ENCODE peak calls at places on chromosomes 3 and 15, in nine cellular contexts. Q is A549, F is esophagus muscularis mucosa, Y is hepatocyte, X is tibial nerve, T is heart left ventricle, J is tibial artery, P is upper lobe of right lung, G is lower lobe of right lung. M is an unnamed sample. For H3K4me1, the result is how much of the 10 kb centered on the place peaks cover.

GRCh38 chr3:100289339-100289738 is 28.5 kb downstream of the TBC1D23 start:
- DNase-seq in Y (no peak), G (no peak), X (no peak), Q (no peak), T (no peak), P (no peak), F (no peak), J (no peak), M (no peak)

GRCh38 chr3:133745981-133746721 is at the start of gene TF:
- DNase-seq in X (no peak), Y (no peak), F (peak), P (no peak), J (no peak), G (no peak), Q (no peak), T (no peak), M (no peak)

GRCh38 chr3:15102833-15103232 is 3.9 kb upstream of the RBSN start:
- DNase-seq in Q (no peak), J (no peak), X (no peak), G (no peak), P (no peak), F (no peak), Y (no peak), T (peak), M (no peak)

GRCh38 chr3:133983576-133984560 is 45.9 kb downstream of the SLCO2A1 start:
- DNase-seq in F (no peak), Q (no peak), T (no peak), Y (no peak), X (no peak), P (no peak), J (no peak), G (no peak), M (no peak)

GRCh38 chr15:69328739-69329138 is 30.0 kb downstream of the PAQR5 start:
- DNase-seq in G (no peak), T (no peak), F (no peak), P (no peak), Q (no peak), Y (peak), X (no peak), J (no peak), M (no peak)

GRCh38 chr3:15427981-15428380 is 583 bp downstream of the EAF1 start:
- DNase-seq in Q (no peak), T (peak), X (no peak), P (no peak), Y (peak), G (no peak), F (no peak), J (no peak), M (no peak)

GRCh38 chr15:71386448-71387236 is 271.4 kb downstream of the THSD4 start:
- DNase-seq in X (no peak), F (no peak), T (no peak), Q (peak), P (no peak), J (no peak), G (no peak), Y (peak), M (no peak)

GRCh38 chr15:98160236-98160635 is 199.7 kb downstream of the ARRDC4 start:
- DNase-seq in P (no peak), Y (no peak), J (no peak), F (peak), X (no peak), G (no peak), T (no peak), Q (no peak), M (no peak)

GRCh38 chr15:95975212-95975611 is 355.3 kb upstream of the NR2F2 start:
- DNase-seq in Q (no peak), Y (no peak), P (no peak), T (no peak), F (no peak), J (no peak), X (no peak), G (no peak), M (no peak)

GRCh38 chr3:122993573-122993972 is 34.0 kb downstream of the SEMA5B start:
- DNase-seq in G (no peak), T (no peak), P (no peak), Q (no peak), Y (no peak), J (no peak), F (no peak), X (no peak), M (no peak)

GRCh38 chr3:4993276-4994143 is 14.3 kb downstream of the BHLHE40 start:
- DNase-seq in P (no peak), J (no peak), T (no peak), Q (no peak), Y (no peak), X (no peak), F (peak), G (no peak), M (peak)

GRCh38 chr3:72011495-72011894 is 226.5 kb upstream of the PROK2 start:
- DNase-seq in X (no peak), F (no peak), Q (no peak), J (no peak), P (no peak), T (no peak), Y (no peak), G (no peak), M (no peak)

GRCh38 chr3:131907809-131908208 is 127.0 kb downstream of the CPNE4 start:
- DNase-seq in P (no peak), T (no peak), F (no peak), Y (no peak), J (no peak), G (no peak), Q (no peak), X (no peak), M (no peak)

GRCh38 chr15:58463815-58464697 is 32.3 kb downstream of the LIPC start:
- DNase-seq in F (no peak), X (no peak), P (no peak), J (no peak), Q (no peak), Y (no peak), T (no peak), G (no peak), M (no peak)

GRCh38 chr15:58462973-58463663 is 31.3 kb downstream of the LIPC start:
- DNase-seq in X (no peak), F (no peak), Y (no peak), G (no peak), Q (no peak), P (no peak), T (no peak), J (no peak), M (no peak)

GRCh38 chr15:58460872-58461271 is 29.1 kb downstream of the LIPC start:
- DNase-seq in P (no peak), T (no peak), F (no peak), Q (no peak), Y (no peak), G (no peak), J (no peak), X (no peak), M (no peak)

GRCh38 chr15:58460108-58460507 is 28.3 kb downstream of the LIPC start:
- DNase-seq in J (no peak), Y (no peak), G (no peak), P (no peak), X (no peak), Q (no peak), T (no peak), F (no peak), M (no peak)

DNA sequence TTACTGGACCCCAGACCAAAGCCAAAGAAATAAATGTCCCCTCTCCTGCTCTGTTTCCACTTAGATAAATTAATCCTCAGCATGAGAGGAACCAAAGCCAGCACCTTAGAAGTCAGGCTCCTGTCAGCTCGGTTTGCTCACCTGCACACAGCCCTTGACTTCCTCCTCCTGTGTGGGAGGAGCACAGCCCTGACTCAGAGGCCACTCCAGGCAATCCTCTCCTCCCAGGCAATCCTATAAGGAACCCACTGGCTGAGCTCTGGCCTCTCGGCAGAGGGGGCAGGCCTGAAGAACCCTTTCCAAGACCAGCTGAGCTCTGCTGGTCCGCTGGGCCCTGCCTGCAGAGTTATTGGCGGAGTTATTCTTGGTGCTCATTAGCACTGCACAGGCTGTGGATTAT is 30.8 kb downstream of the LIPC start:
- DNase-seq in X (no peak), Q (no peak), F (no peak), G (no peak), J (no peak), T (no peak), Y (peak), P (no peak), M (no peak)
- H3K4me1 ChIP-seq in X (under half), Q (under half), F (under half), G (under half), J (under half), T (under half), Y (under half), P (under half), M (under half)

GRCh38 chr15:57227181-57227580 is 149.1 kb upstream of the CGNL1 start:
- DNase-seq in P (no peak), F (no peak), G (no peak), T (no peak), J (no peak), Q (no peak), X (no peak), Y (no peak), M (no peak)

GRCh38 chr15:57223887-57224286 is 152.4 kb upstream of the CGNL1 start:
- DNase-seq in G (no peak), T (no peak), J (no peak), F (no peak), P (no peak), Q (no peak), X (no peak), Y (no peak), M (no peak)

GRCh38 chr15:57227899-57228298 is 148.4 kb upstream of the CGNL1 start:
- DNase-seq in F (no peak), T (no peak), G (no peak), J (no peak), X (no peak), Q (no peak), P (no peak), Y (no peak), M (no peak)

GRCh38 chr15:57223345-57223744 is 153.0 kb upstream of the CGNL1 start:
- DNase-seq in G (no peak), X (no peak), P (no peak), F (no peak), J (no peak), T (no peak), Q (no peak), Y (no peak), M (no peak)

GRCh38 chr15:57224664-57225063 is 151.6 kb upstream of the CGNL1 start:
- DNase-seq in T (no peak), Q (no peak), P (no peak), Y (no peak), F (no peak), G (no peak), J (no peak), X (no peak), M (no peak)
- H3K4me3 ChIP-seq in T (no peak), Q (no peak), P (no peak), Y (no peak), F (no peak), G (no peak), J (no peak), X (no peak), M (no peak)

GRCh38 chr3:185830018-185830797 is 5.4 kb upstream of the IGF2BP2 start:
- DNase-seq in J (no peak), P (no peak), Q (no peak), X (no peak), Y (no peak), F (no peak), G (no peak), T (no peak), M (peak)
- H3K4me1 ChIP-seq in J (under half), P (under half), Q (under half), X (under half), Y (under half), F (under half), G (under half), T (under half), M (under half)

GRCh38 chr15:62643571-62643970 is 399.0 kb upstream of the TPM1 start:
- DNase-seq in J (no peak), G (no peak), X (no peak), T (no peak), Y (no peak), Q (no peak), P (no peak), F (peak), M (no peak)

GRCh38 chr15:62641782-62642181 is 400.8 kb upstream of the TPM1 start:
- DNase-seq in T (no peak), X (no peak), J (no peak), F (peak), Y (no peak), Q (no peak), G (no peak), P (no peak), M (no peak)

GRCh38 chr15:62644874-62645755 is 397.4 kb upstream of the TPM1 start:
- DNase-seq in P (no peak), Y (no peak), X (no peak), F (peak), T (no peak), G (no peak), J (no peak), Q (no peak), M (no peak)

GRCh38 chr15:62647195-62647865 is 395.2 kb upstream of the TPM1 start:
- DNase-seq in X (no peak), P (no peak), F (peak), Y (no peak), T (no peak), Q (peak), J (no peak), G (no peak), M (peak)

DNA sequence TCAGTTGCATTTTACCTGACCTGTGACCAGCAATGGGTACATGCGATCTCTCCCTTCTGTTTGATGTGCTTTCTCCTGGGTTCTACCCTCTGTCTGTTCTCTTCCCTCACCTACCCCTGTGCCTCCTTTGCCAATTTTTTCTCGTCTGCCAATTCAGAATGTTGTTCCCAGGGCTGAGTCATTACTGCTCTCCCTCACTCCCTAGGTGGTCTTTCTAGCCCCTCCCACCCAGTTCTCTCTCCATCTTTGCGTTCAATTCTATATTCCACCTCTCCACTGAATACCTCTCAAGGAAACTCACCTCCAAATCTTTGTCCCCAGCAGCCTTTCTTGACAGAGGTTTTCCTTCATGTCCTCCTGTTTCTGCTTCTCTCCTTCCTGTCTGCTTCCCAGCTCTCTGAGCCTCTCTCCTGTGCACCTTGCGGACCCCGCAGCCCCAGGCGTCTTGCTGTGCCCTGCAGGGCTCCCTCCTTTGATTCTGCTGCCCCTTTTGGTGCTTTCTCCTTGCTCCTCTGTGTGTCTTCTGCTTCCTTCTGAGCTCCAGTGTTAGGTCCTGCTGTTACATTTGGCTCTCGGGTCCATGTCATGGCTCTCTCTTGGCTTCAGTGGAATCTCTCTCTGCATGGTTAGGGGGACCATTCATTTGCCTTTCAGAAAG is 398.2 kb upstream of the TPM1 start:
- DNase-seq in P (no peak), G (no peak), Q (no peak), X (no peak), J (no peak), F (peak), T (no peak), Y (no peak), M (no peak)
- H3K4me3 ChIP-seq in P (no peak), G (no peak), Q (no peak), X (no peak), J (no peak), F (no peak), T (no peak), Y (no peak), M (no peak)

GRCh38 chr3:10196389-10197052 is 31.8 kb downstream of the IRAK2 start:
- DNase-seq in P (no peak), F (no peak), X (peak), J (peak), Y (no peak), T (no peak), Q (no peak), G (no peak), M (no peak)
- H3K4me1 ChIP-seq in P (half or more), F (half or more), X (half or more), J (half or more), Y (under half), T (under half), Q (half or more), G (half or more), M (under half)